ENCODE peak calls at places on chromosomes 7 and 10, in seven cellular contexts. I, O, D, G, P, B and Y are unnamed samples. For H3K4me1, the result is how much of the 10 kb centered on the place peaks cover.

GRCh38 chr10:7942311-7942710 is 112.2 kb upstream of the GATA3 start:
- DNase-seq in I (no peak), G (no peak), O (no peak), D (no peak), B (no peak), P (no peak), Y (no peak)

GRCh38 chr7:17095001-17095574 is 203.4 kb upstream of the AHR start:
- DNase-seq in P (peak), B (peak), I (no peak), O (no peak), D (no peak), G (no peak), Y (no peak)

GRCh38 chr10:70379581-70380176 is 2.7 kb downstream of the LRRC20 start:
- DNase-seq in I (no peak), P (peak), B (no peak), G (no peak), D (peak), O (no peak), Y (no peak)

GRCh38 chr7:113015038-113015645 is 71.5 kb downstream of the GPR85 start:
- DNase-seq in G (no peak), P (peak), I (peak), O (no peak), D (peak), B (no peak), Y (no peak)

GRCh38 chr7:144011458-144012230 is 11.5 kb downstream of the OR6B1 start:
- DNase-seq in I (peak), P (peak), B (no peak), O (no peak), G (no peak), D (peak), Y (no peak)

GRCh38 chr10:17025444-17026295 is 103.9 kb downstream of the CUBN start:
- DNase-seq in O (peak), D (peak), I (peak), P (peak), B (no peak), G (no peak), Y (peak)

GRCh38 chr7:43847496-43847895 is 21.8 kb downstream of the MRPS24 start:
- DNase-seq in I (no peak), O (no peak), G (no peak), D (no peak), P (no peak), B (no peak), Y (no peak)

GRCh38 chr10:80769700-80770160 is 232.0 kb downstream of the SH2D4B start:
- DNase-seq in G (no peak), P (no peak), I (no peak), D (no peak), O (no peak), B (no peak), Y (no peak)

GRCh38 chr10:23316406-23316805 is 28.2 kb downstream of the C10orf67 start:
- DNase-seq in B (no peak), G (no peak), O (no peak), I (no peak), D (no peak), P (no peak), Y (peak)

GRCh38 chr7:1193593-1194424 is 33.8 kb upstream of the ZFAND2A start:
- DNase-seq in G (no peak), O (no peak), D (peak), B (no peak), I (no peak), P (peak), Y (no peak)

GRCh38 chr7:46685051-46685450 is 764.0 kb upstream of the IGFBP3 start:
- DNase-seq in D (no peak), B (no peak), P (peak), O (no peak), I (no peak), G (no peak), Y (no peak)

GRCh38 chr10:22006379-22006884 is 2.9 kb upstream of the DNAJC1 start:
- DNase-seq in P (no peak), O (no peak), D (no peak), G (no peak), B (no peak), I (no peak), Y (no peak)

GRCh38 chr7:4091767-4092166 is 590.3 kb upstream of the FOXK1 start:
- DNase-seq in I (no peak), P (no peak), D (no peak), B (no peak), G (no peak), O (no peak), Y (no peak)

GRCh38 chr7:131305152-131305551 is 22.5 kb upstream of the MKLN1 start:
- DNase-seq in B (no peak), P (no peak), I (peak), G (no peak), D (no peak), O (no peak), Y (no peak)

GRCh38 chr10:103226011-103226410 is 19.7 kb upstream of the RPEL1 start:
- DNase-seq in P (no peak), B (no peak), G (no peak), O (no peak), I (no peak), D (no peak), Y (no peak)

GRCh38 chr7:34662058-34662457 is 4.0 kb downstream of the NPSR1 start:
- DNase-seq in I (no peak), G (no peak), O (no peak), D (no peak), B (no peak), P (no peak), Y (no peak)

GRCh38 chr7:47681241-47681810 is 99.4 kb upstream of the TNS3 start:
- DNase-seq in D (no peak), B (no peak), O (no peak), G (no peak), P (no peak), I (no peak), Y (no peak)

GRCh38 chr7:112084506-112084905 is 121.7 kb downstream of the DOCK4 start:
- DNase-seq in P (no peak), B (no peak), G (no peak), O (no peak), I (no peak), D (no peak), Y (no peak)

GRCh38 chr10:80542053-80542452 is 4.4 kb downstream of the SH2D4B start:
- DNase-seq in O (peak), P (no peak), D (no peak), B (peak), I (peak), G (no peak), Y (peak)

GRCh38 chr7:22351329-22351692 is 5.6 kb downstream of the RAPGEF5 start:
- DNase-seq in I (peak), B (no peak), P (no peak), O (no peak), G (no peak), D (no peak), Y (no peak)

GRCh38 chr10:104076743-104077160 is 8.9 kb downstream of the COL17A1 start:
- DNase-seq in D (no peak), I (no peak), B (no peak), G (peak), O (no peak), P (no peak), Y (no peak)

GRCh38 chr7:16743207-16743606 is 10.3 kb upstream of the TSPAN13 start:
- DNase-seq in P (no peak), B (no peak), O (no peak), I (no peak), G (no peak), D (no peak), Y (no peak)

GRCh38 chr10:110822708-110823291 is 48.9 kb upstream of the PDCD4 start:
- DNase-seq in O (peak), B (no peak), D (peak), P (no peak), I (no peak), G (no peak), Y (no peak)

DNA sequence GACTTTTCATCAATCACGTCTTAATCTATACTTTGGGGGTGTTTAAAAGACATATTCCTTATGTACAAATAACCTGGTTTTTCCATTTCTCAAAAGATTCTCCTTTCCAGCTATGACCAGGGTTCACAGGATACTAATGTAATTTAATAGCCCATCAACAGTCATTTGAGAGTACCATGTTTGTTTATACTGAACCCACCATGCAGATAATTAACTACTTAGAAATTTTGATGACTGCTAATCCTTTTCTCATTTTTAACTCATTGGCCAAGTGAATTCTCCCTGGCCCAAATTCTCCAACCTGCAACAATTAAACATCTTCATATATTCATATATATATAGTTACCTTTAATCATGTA is 28.8 kb upstream of the KMT2E start:
- DNase-seq in P (no peak), D (no peak), I (no peak), G (no peak), B (no peak), O (no peak), Y (no peak)
- H3K4me3 ChIP-seq in P (no peak), D (no peak), I (no peak), G (no peak), B (no peak), O (no peak), Y (no peak)

DNA sequence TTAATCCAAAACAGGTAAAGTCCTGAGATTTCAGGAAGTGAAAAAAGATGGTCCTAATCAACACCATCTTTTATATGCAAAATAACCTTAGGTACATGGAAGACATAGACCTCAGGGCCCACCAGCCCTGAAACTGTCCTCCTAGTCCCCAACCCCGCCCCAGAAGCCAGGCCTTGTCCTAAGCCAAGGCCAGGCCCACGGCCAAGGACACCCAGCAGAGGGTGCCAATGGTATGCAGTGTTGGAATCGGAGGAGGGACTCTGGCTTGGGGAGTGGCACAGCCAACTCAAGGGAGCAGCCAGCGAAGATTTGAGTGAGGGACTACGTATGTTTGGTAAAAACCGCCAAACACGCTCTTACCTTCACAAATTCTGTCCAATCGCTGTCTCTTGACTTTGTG is 96.7 kb downstream of the ZRANB1 start:
- DNase-seq in B (no peak), P (peak), G (no peak), D (no peak), I (peak), O (no peak), Y (no peak)
- H3K4me1 ChIP-seq in B (under half), P (half or more), G (under half), D (half or more), I (under half), O (half or more), Y (under half)

GRCh38 chr10:78656815-78657621 is 411.7 kb upstream of the ZMIZ1 start:
- DNase-seq in G (peak), D (peak), B (no peak), P (no peak), I (peak), O (peak), Y (no peak)
- TF ChIP-seq EP300 in G (peak), D (no peak), B (no peak), P (no peak), I (no peak), O (no peak), Y (no peak)

GRCh38 chr10:4132216-4132556 is 347.2 kb upstream of the KLF6 start:
- DNase-seq in P (no peak), D (no peak), O (no peak), I (no peak), B (no peak), G (no peak), Y (no peak)
- H3K4me3 ChIP-seq in P (no peak), D (peak), O (no peak), I (no peak), B (no peak), G (no peak), Y (no peak)

GRCh38 chr7:101884671-101885596 is 67.5 kb downstream of the CUX1 start:
- DNase-seq in O (no peak), I (no peak), D (no peak), G (no peak), B (no peak), P (no peak), Y (no peak)
- H3K4me1 ChIP-seq in O (half or more), I (half or more), D (under half), G (under half), B (under half), P (half or more), Y (half or more)

GRCh38 chr7:132352774-132353173 is 223.5 kb downstream of the PLXNA4 start:
- DNase-seq in G (no peak), D (no peak), I (no peak), B (no peak), P (no peak), O (no peak), Y (no peak)
- TF ChIP-seq EP300 in G (peak), D (no peak), I (no peak), B (no peak), P (no peak), O (no peak), Y (no peak)

DNA sequence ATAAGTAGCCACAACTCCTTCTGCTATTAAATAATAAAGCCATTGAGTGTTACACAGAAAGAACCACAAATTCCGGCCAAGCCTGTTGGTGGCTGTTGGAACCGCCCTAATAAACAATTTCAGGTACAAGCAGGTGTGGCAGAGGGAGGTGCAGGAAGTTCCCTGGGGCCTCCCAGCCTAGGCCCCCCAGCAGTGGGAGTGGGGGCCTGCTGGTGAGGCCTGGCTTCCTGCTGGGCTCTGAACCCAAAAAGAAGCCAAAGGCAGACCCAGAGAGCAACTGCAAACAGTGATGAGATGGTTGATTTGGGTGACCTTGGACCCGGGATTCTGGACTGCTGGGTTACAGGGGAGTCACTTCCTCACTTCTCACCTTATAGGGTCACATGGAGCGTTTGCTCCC is 21.0 kb upstream of the LMTK2 start:
- DNase-seq in B (peak), D (no peak), I (no peak), O (no peak), G (no peak), P (no peak), Y (no peak)
- H3K4me3 ChIP-seq in B (no peak), D (no peak), I (no peak), O (no peak), G (no peak), P (no peak), Y (no peak)